ENCODE peak calls at places on chromosomes 7 and 10, in five cellular contexts. One of them, this sample, is unnamed.

GRCh38 chr7:44224216-44224950 is 23.6 kb downstream of the YKT6 start:
- DNase-seq in tibial nerve: no peak
- DNase-seq in A549: no peak
- DNase-seq in upper lobe of left lung: peak; percentile 54
- DNase-seq in H1: no peak
- DNase-seq in this sample: no peak

GRCh38 chr10:49280001-49280408 is 19.0 kb upstream of the C10orf71 start:
- DNase-seq in tibial nerve: no peak
- DNase-seq in A549: no peak
- DNase-seq in upper lobe of left lung: no peak
- DNase-seq in H1: no peak
- DNase-seq in this sample: no peak

GRCh38 chr7:33733865-33734650 is 171.3 kb upstream of the BMPER start:
- DNase-seq in tibial nerve: no peak
- DNase-seq in A549: no peak
- DNase-seq in upper lobe of left lung: no peak
- DNase-seq in H1: no peak
- DNase-seq in this sample: no peak

GRCh38 chr7:2939193-2939885 is 95.2 kb upstream of the GNA12 start:
- DNase-seq in tibial nerve: no peak
- DNase-seq in A549: no peak
- DNase-seq in upper lobe of left lung: peak; percentile 69
- DNase-seq in H1: no peak
- DNase-seq in this sample: no peak

GRCh38 chr7:114084381-114085312 is 165.8 kb upstream of the PPP1R3A start:
- DNase-seq in tibial nerve: peak; percentile 16
- DNase-seq in A549: peak; percentile 12
- DNase-seq in upper lobe of left lung: peak; percentile 87
- DNase-seq in H1: no peak
- DNase-seq in this sample: peak; percentile 60

GRCh38 chr10:113020838-113021237 is 70.8 kb downstream of the TCF7L2 start:
- DNase-seq in tibial nerve: no peak
- DNase-seq in A549: no peak
- DNase-seq in upper lobe of left lung: no peak
- DNase-seq in H1: no peak
- DNase-seq in this sample: no peak

GRCh38 chr7:134351424-134351823 is 34.7 kb upstream of the SLC35B4 start:
- DNase-seq in tibial nerve: no peak
- DNase-seq in A549: no peak
- DNase-seq in upper lobe of left lung: peak; percentile 32
- DNase-seq in H1: no peak
- DNase-seq in this sample: no peak

GRCh38 chr10:78260675-78261074 is 227.0 kb downstream of the RPS24 start:
- DNase-seq in tibial nerve: no peak
- DNase-seq in A549: no peak
- DNase-seq in upper lobe of left lung: no peak
- DNase-seq in H1: no peak
- DNase-seq in this sample: no peak

GRCh38 chr7:151725844-151726770 is 150.8 kb downstream of the PRKAG2 start:
- DNase-seq in tibial nerve: no peak
- DNase-seq in A549: no peak
- DNase-seq in upper lobe of left lung: no peak
- DNase-seq in H1: no peak
- DNase-seq in this sample: no peak

GRCh38 chr10:72612203-72612826 is 13.6 kb downstream of the MICU1 start:
- DNase-seq in tibial nerve: no peak
- DNase-seq in A549: no peak
- DNase-seq in upper lobe of left lung: no peak
- DNase-seq in H1: no peak
- DNase-seq in this sample: no peak

GRCh38 chr7:17244786-17245185 is 53.7 kb upstream of the AHR start:
- DNase-seq in tibial nerve: no peak
- DNase-seq in A549: no peak
- DNase-seq in upper lobe of left lung: no peak
- DNase-seq in H1: no peak
- DNase-seq in this sample: no peak

GRCh38 chr10:89556590-89556989 is 21.2 kb upstream of the SLC16A12 start:
- DNase-seq in tibial nerve: no peak
- DNase-seq in A549: no peak
- DNase-seq in upper lobe of left lung: no peak
- DNase-seq in H1: no peak
- DNase-seq in this sample: no peak

GRCh38 chr10:1643161-1643910 is 94.0 kb downstream of the ADARB2 start:
- DNase-seq in tibial nerve: no peak
- DNase-seq in A549: peak; percentile 5
- DNase-seq in upper lobe of left lung: no peak
- DNase-seq in H1: peak; percentile 29
- DNase-seq in this sample: no peak

GRCh38 chr10:100085596-100085995 is 3.9 kb upstream of the CPN1 start:
- DNase-seq in tibial nerve: no peak
- DNase-seq in A549: no peak
- DNase-seq in upper lobe of left lung: no peak
- DNase-seq in H1: no peak
- DNase-seq in this sample: no peak

GRCh38 chr7:2165610-2166594 is 66.8 kb downstream of the MAD1L1 start:
- DNase-seq in tibial nerve: no peak
- DNase-seq in A549: no peak
- DNase-seq in upper lobe of left lung: no peak
- DNase-seq in H1: no peak
- DNase-seq in this sample: no peak

DNA sequence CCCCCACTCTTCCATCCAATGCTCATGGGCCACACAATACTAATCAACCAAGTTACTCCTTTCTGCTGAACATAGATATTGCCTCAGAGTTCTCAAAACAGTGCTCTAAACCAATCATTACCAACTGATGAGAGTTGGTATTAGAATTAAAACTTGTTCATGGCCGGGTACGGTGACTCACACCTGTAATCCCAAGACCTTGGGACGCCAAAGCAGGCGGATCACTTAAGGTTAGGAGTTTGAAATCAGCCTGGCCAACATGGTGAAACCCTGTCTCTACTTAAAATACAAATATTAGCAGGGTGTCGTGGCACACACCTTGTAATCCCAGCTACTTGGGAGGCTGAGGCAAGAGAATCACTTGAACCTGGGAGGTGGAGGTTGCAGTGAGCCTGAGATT is 8.2 kb downstream of the TM9SF3 start:
- DNase-seq in tibial nerve: no peak
- DNase-seq in A549: no peak
- DNase-seq in upper lobe of left lung: no peak
- DNase-seq in H1: no peak
- DNase-seq in this sample: no peak
- H3K4me1 ChIP-seq in tibial nerve: no peaks in the 10 kb centered on the region
- H3K4me1 ChIP-seq in A549: peaks cover 42% of the 10 kb centered on the region
- H3K4me1 ChIP-seq in upper lobe of left lung: peaks cover 61% of the 10 kb centered on the region
- H3K4me1 ChIP-seq in H1: no peaks in the 10 kb centered on the region
- H3K4me1 ChIP-seq in this sample: peaks cover 3% of the 10 kb centered on the region

DNA sequence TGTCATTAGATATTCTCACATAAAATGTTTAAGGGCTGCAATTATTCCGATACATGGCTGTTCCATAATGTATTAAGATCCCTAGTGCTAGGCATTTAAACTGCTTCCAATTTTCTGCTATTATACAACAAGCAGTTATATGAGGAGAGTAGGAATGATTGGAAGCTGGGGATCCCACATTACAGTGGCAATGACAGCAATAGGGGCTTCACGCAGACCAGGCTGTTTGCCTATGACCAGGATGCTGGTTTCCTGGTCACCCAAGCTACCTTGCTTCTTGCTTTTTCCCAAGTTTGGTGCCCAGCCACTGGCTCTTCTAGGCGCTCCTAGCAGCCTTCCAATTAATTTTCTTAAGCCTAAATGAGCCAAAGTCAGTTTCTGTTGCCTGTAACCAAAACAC is 39.3 kb downstream of the SMURF1 start:
- DNase-seq in tibial nerve: no peak
- DNase-seq in A549: no peak
- DNase-seq in upper lobe of left lung: no peak
- DNase-seq in H1: no peak
- DNase-seq in this sample: no peak
- H3K4me3 ChIP-seq in tibial nerve: no peak overlapping the region
- H3K4me3 ChIP-seq in A549: no peak overlapping the region
- H3K4me3 ChIP-seq in upper lobe of left lung: no peak overlapping the region
- H3K4me3 ChIP-seq in H1: no peak overlapping the region
- H3K4me3 ChIP-seq in this sample: no peak overlapping the region

GRCh38 chr7:29099896-29100847 is 46.2 kb downstream of the CPVL start:
- DNase-seq in tibial nerve: no peak
- DNase-seq in A549: no peak
- DNase-seq in upper lobe of left lung: no peak
- DNase-seq in H1: no peak
- DNase-seq in this sample: no peak
- TF ChIP-seq EP300 in tibial nerve: peak; percentile 19
- TF ChIP-seq EP300 in A549: no peak
- TF ChIP-seq EP300 in upper lobe of left lung: no peak
- TF ChIP-seq EP300 in H1: no peak
- TF ChIP-seq EP300 in this sample: no peak

GRCh38 chr7:5692112-5692844 is 89.2 kb downstream of the RNF216 start:
- DNase-seq in tibial nerve: peak; percentile 70
- DNase-seq in A549: peak; percentile 79
- DNase-seq in upper lobe of left lung: no peak
- DNase-seq in H1: no peak
- DNase-seq in this sample: peak; percentile 84

GRCh38 chr7:5691536-5692090 is 89.8 kb downstream of the RNF216 start:
- DNase-seq in tibial nerve: no peak
- DNase-seq in A549: no peak
- DNase-seq in upper lobe of left lung: no peak
- DNase-seq in H1: no peak
- DNase-seq in this sample: no peak

GRCh38 chr7:5693529-5693928 is 87.9 kb downstream of the RNF216 start:
- DNase-seq in tibial nerve: no peak
- DNase-seq in A549: no peak
- DNase-seq in upper lobe of left lung: no peak
- DNase-seq in H1: no peak
- DNase-seq in this sample: no peak

GRCh38 chr7:5694221-5694754 is 87.2 kb downstream of the RNF216 start:
- DNase-seq in tibial nerve: no peak
- DNase-seq in A549: no peak
- DNase-seq in upper lobe of left lung: no peak
- DNase-seq in H1: no peak
- DNase-seq in this sample: no peak

DNA sequence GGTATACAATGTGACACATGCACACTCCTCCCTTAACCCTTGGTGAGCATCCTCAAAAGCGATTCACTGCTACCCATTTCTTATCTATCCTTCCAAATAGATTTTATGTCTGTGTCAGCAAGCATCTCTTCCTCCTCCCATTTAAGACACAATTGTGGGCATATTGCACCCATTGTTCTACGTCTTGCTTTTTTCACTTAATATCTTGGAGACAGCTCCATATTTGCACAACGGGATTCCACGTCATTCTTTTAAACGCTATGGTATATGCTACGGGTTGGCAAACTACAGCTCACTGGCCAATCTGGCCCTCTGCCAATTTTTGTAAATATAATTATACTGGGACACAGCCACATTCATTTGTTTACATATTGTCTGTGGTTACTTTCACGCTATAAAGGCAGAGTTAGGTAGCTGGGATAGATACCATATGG is 88.6 kb downstream of the RNF216 start:
- DNase-seq in tibial nerve: no peak
- DNase-seq in A549: peak; percentile 80
- DNase-seq in upper lobe of left lung: no peak
- DNase-seq in H1: no peak
- DNase-seq in this sample: no peak
- H3K4me1 ChIP-seq in tibial nerve: peaks cover 3% of the 10 kb centered on the region
- H3K4me1 ChIP-seq in A549: peaks cover 66% of the 10 kb centered on the region
- H3K4me1 ChIP-seq in upper lobe of left lung: peaks cover 92% of the 10 kb centered on the region
- H3K4me1 ChIP-seq in H1: no peaks in the 10 kb centered on the region
- H3K4me1 ChIP-seq in this sample: peaks cover 56% of the 10 kb centered on the region

DNA sequence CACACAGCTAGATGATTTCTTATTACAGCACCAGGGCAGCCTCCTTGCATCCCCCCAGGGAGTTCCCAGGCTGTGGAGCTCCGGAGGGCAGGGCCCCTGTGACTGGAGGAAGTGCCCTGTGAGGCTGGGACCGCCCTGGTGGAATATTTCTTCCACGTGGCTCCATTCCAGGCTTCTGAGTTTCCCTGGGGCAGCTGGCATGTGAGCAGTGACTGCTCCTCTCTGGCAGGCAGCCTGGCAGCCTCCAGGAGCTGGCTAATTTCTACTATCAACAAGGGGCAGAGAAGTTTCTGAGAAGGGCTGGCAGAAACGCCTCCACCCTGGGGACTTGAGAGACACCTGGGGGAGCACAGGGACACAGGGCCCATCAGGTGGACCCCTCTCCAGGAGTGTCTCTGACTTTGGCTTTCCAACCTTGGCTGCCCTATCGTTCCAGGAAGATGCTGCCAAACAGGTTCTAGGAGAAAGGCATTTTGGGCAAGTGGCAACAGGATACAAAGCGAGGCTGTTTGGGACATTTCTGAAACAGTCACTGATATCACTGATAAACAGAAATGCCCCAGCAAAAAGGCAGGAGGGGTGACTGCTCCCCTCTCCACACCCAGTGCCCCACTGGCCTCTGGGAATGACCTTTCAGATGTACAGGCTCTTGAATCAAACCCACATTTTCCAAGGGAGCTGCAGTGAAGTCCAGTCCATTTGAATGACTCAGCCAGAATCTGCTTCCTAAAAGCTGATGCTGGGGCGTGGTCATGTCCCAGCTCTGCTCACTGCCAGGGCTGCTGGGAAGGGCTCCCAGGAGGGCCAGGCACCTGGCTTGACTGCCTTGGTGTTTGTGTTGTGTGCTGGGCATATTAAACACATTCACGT is 16.1 kb downstream of the MYOF start:
- DNase-seq in tibial nerve: peak; percentile 64
- DNase-seq in A549: peak; percentile 95
- DNase-seq in upper lobe of left lung: peak; percentile 43
- DNase-seq in H1: no peak
- DNase-seq in this sample: peak; percentile 56
- H3K4me3 ChIP-seq in tibial nerve: no peak overlapping the region
- H3K4me3 ChIP-seq in A549: peak overlapping the region; percentile 24
- H3K4me3 ChIP-seq in upper lobe of left lung: no peak overlapping the region
- H3K4me3 ChIP-seq in H1: no peak overlapping the region
- H3K4me3 ChIP-seq in this sample: no peak overlapping the region

GRCh38 chr10:110056822-110057221 is 49.0 kb downstream of the ADD3 start:
- DNase-seq in tibial nerve: no peak
- DNase-seq in A549: no peak
- DNase-seq in upper lobe of left lung: no peak
- DNase-seq in H1: no peak
- DNase-seq in this sample: no peak
- TF ChIP-seq EP300 in tibial nerve: no peak
- TF ChIP-seq EP300 in A549: no peak
- TF ChIP-seq EP300 in upper lobe of left lung: no peak
- TF ChIP-seq EP300 in H1: no peak
- TF ChIP-seq EP300 in this sample: no peak

DNA sequence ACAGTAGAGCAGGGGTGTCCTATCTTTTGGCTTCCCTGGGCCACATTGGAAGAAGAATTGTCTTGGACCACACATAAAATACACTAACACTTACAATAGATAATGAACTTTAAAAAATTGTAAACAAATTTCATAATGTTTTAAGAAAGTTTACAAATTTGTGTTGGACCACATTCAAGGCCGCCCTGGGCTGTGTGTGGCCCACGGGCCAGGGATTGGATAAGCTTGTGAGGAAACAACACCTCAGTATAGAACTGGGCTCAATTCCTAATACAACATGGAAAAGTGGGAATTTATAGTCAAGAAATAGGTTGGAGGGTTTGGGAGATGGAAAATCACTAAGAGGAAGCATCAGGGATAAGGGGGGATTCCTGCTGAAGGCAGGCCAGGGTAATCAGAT is 17.7 kb downstream of the ZNF277 start:
- DNase-seq in tibial nerve: no peak
- DNase-seq in A549: no peak
- DNase-seq in upper lobe of left lung: peak; percentile 18
- DNase-seq in H1: no peak
- DNase-seq in this sample: peak; percentile 44
- H3K4me1 ChIP-seq in tibial nerve: no peaks in the 10 kb centered on the region
- H3K4me1 ChIP-seq in A549: no peaks in the 10 kb centered on the region
- H3K4me1 ChIP-seq in upper lobe of left lung: no peaks in the 10 kb centered on the region
- H3K4me1 ChIP-seq in H1: no peaks in the 10 kb centered on the region
- H3K4me1 ChIP-seq in this sample: peaks cover 11% of the 10 kb centered on the region